ENCODE peak calls at places on chromosomes 16 and 17, in five cellular contexts. C, H, F, J and A are unnamed samples. For H3K4me1, the result is how much of the 10 kb centered on the place peaks cover.

GRCh38 chr17:82177276-82177675 is 35.4 kb downstream of the CCDC57 start:
- DNase-seq in C (no peak), H (no peak), F (no peak), J (no peak), A (no peak)

GRCh38 chr16:57041182-57042156 is 50.9 kb upstream of the CPNE2 start:
- DNase-seq in C (no peak), H (no peak), F (no peak), J (no peak), A (peak)

GRCh38 chr17:65660947-65661346 is 99.5 kb upstream of the AXIN2 start:
- DNase-seq in C (peak), H (peak), F (no peak), J (no peak), A (no peak)

GRCh38 chr16:65012357-65012756 is 109.5 kb downstream of the CDH11 start:
- DNase-seq in C (peak), H (no peak), F (no peak), J (no peak), A (no peak)

GRCh38 chr16:56558024-56558747 is 6.7 kb upstream of the MT4 start:
- DNase-seq in C (peak), H (peak), F (no peak), J (no peak), A (no peak)

GRCh38 chr17:49013311-49014205 is 16.4 kb downstream of the IGF2BP1 start:
- DNase-seq in C (no peak), H (peak), F (no peak), J (no peak), A (no peak)

GRCh38 chr16:12470311-12471229 is 333.1 kb downstream of the CPPED1 start:
- DNase-seq in C (peak), H (no peak), F (peak), J (no peak), A (no peak)

GRCh38 chr17:50023520-50023919 is 28.5 kb upstream of the DLX3 start:
- DNase-seq in C (no peak), H (no peak), F (no peak), J (no peak), A (no peak)

GRCh38 chr16:56203052-56203451 is 11.8 kb downstream of the GNAO1 start:
- DNase-seq in C (peak), H (peak), F (no peak), J (no peak), A (no peak)

GRCh38 chr16:26987631-26988030 is 79.1 kb upstream of the C16orf82 start:
- DNase-seq in C (peak), H (peak), F (no peak), J (no peak), A (no peak)

GRCh38 chr17:13957636-13958035 is 111.7 kb upstream of the COX10 start:
- DNase-seq in C (peak), H (peak), F (no peak), J (no peak), A (no peak)

GRCh38 chr17:15006421-15006820 is 258.7 kb downstream of the PMP22 start:
- DNase-seq in C (no peak), H (no peak), F (no peak), J (no peak), A (no peak)

DNA sequence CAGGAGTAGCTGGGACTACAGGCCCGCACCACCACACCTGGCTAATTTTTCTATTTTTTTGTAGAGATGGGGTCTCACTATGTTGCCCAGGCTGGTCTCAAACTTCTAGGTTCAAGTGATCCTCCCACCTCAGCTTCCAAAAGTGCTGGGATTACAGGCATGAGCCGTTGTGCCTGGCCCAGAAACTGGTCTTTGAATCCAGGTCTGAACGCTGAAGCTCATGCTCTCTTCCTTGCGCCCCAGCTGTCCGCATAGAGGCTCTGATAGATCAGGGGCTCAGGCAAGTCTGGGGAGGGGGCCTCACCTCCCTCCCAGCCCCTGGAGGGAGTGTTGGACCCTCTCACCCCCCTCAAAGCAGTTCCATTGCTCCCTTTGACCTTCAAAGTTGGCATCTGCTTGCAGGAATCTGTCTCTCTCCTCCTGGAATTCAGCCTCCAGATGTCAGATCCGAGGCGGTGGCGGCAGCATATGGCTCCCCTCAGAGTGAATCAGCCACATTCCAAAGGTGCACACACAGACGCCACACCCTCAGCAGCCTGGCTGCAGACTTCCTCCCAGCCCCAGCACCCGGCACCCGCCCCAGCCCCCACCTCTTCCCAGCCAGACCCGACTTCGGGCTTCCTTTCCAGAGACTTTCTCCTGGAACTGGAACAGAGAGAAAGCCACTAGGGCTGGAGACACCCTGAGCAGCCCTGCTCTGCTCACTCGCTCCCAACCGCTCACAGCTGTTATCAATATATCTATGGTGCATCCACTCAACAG is 16.9 kb upstream of the GLIS2 start:
- DNase-seq in C (peak), H (peak), F (peak), J (no peak), A (no peak)
- H3K4me1 ChIP-seq in C (under half), H (under half), F (under half), J (under half), A (under half)

DNA sequence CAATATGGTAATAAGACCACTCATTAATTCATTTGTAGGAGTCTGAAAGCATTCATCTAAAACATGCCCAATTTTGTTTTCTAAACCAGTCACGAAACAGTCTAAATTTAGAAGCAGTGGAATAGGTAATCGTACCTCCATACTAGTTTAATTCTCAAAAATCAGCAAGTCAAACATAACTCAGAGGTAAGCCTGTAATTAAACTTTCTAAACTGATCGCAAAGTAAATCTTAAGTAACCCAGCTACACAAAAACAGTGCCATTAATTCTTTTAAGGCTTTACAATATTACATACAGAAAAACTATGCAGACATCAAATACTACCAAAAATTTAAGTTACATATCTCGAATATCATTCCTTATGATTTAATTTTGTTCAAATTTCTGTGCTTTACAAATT is 31.4 kb downstream of the YWHAE start:
- DNase-seq in C (no peak), H (no peak), F (no peak), J (no peak), A (no peak)
- H3K4me1 ChIP-seq in C (under half), H (under half), F (half or more), J (under half), A (under half)

GRCh38 chr17:72388765-72389473 is 268.1 kb downstream of the SOX9 start:
- DNase-seq in C (no peak), H (peak), F (no peak), J (no peak), A (no peak)

GRCh38 chr17:72386619-72387237 is 265.9 kb downstream of the SOX9 start:
- DNase-seq in C (no peak), H (no peak), F (no peak), J (no peak), A (no peak)

GRCh38 chr17:72385482-72385881 is 264.7 kb downstream of the SOX9 start:
- DNase-seq in C (no peak), H (no peak), F (no peak), J (no peak), A (no peak)

GRCh38 chr17:72387969-72388368 is 267.1 kb downstream of the SOX9 start:
- DNase-seq in C (peak), H (no peak), F (no peak), J (no peak), A (no peak)

DNA sequence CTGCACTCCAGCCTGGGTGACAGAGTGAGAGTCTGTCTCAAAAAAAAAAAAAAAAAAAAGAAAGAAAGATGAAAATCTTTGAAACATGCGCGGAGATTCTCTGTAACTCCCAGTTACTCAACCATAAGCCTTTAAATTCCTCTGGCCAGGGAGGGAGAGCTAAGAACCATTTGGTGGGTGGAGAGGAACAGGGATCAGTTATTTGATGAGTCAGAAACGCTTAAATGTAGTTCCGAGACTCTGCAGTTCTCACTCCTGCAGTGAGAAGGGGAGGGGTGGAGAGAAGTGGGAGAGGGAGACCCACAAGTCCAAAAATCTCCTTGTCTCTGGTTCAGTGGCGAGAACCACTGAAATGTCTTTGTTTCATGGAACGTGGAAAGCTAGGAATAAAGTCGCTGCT is 266.7 kb downstream of the SOX9 start:
- DNase-seq in C (peak), H (peak), F (no peak), J (no peak), A (no peak)
- H3K4me1 ChIP-seq in C (under half), H (under half), F (under half), J (under half), A (under half)

GRCh38 chr17:62856594-62856993 is 48.5 kb upstream of the MARCHF10 start:
- DNase-seq in C (no peak), H (no peak), F (no peak), J (no peak), A (no peak)
- H3K4me1 ChIP-seq in C (under half), H (under half), F (under half), J (under half), A (under half)

GRCh38 chr17:72422505-72423285 is 301.9 kb downstream of the SOX9 start:
- DNase-seq in C (peak), H (peak), F (peak), J (no peak), A (no peak)
- H3K4me1 ChIP-seq in C (under half), H (under half), F (under half), J (under half), A (under half)

DNA sequence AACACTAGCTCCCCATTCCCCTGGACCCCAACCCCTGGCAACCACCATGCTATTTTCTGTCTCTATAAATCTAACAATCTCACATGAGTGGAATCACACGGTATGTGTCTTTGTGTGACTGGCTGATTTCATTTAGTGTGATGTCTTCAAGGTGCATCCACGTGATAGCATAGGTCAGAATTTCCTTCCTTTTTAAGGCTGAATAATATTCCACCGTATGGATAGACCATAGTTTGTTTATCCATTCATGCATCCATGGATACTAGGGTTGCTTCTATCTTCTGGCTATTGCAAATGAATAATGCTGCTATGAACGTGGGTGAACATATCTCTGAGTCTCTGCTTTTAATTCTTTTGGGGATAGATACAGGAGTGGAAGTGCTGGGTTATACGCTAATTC is 43.9 kb downstream of the TMEM235 start:
- DNase-seq in C (no peak), H (no peak), F (no peak), J (no peak), A (no peak)
- H3K4me1 ChIP-seq in C (under half), H (under half), F (under half), J (under half), A (under half)

DNA sequence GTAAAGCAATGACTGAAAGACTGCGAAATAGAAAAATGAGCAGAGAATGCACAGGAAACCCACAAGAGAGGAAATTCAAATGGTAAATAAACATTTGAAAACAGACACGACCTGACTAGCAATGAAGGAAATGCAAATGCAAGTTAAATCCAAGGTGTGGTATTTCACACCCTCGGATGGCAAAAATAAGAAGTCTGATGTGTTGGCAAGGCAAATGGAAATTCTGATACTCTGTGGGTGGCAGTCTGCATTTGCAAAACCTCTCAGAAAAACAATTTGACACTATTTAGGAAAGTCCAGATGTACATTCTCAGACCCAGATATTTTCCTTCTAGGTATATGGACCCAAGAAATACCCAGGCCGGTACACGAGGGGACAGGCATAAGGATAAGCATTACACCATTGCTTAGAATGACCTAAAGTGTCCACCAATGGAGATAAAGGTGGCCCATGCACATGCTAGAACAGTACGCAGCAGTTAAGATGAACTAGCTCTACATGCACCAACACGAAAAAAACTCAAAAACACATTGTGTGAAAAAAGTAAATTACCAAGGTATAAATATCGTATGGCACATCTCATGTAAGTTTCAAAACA is 116.7 kb downstream of the GAS7 start:
- DNase-seq in C (no peak), H (no peak), F (no peak), J (no peak), A (no peak)
- H3K4me1 ChIP-seq in C (under half), H (under half), F (under half), J (under half), A (under half)